ENCODE peak calls at places on chromosomes 13 and 19, in four cellular contexts. J, K, F and X are unnamed samples.

GRCh38 chr19:610801-611505 is 21.3 kb downstream of the HCN2 start:
- DNase-seq in J (peak; percentile 84), K (no peak), F (no peak), X (no peak)

GRCh38 chr19:42942187-42942789 is 5.3 kb upstream of the PSG7 start:
- DNase-seq in J (peak; percentile 7), K (peak; percentile 6), F (no peak), X (peak; percentile 55)

GRCh38 chr13:36323951-36324566 is 22.1 kb downstream of the SPART start:
- DNase-seq in J (no peak), K (peak; percentile 29), F (no peak), X (no peak)

GRCh38 chr19:46824887-46825730 is 25.5 kb downstream of the AP2S1 start:
- DNase-seq in J (no peak), K (no peak), F (no peak), X (no peak)

GRCh38 chr19:1445185-1445931 is 4.6 kb upstream of the APC2 start:
- DNase-seq in J (peak; percentile 83), K (peak; percentile 37), F (no peak), X (peak; percentile 82)

GRCh38 chr13:41196620-41197019 is 2.3 kb upstream of the KBTBD7 start:
- DNase-seq in J (no peak), K (peak; percentile 16), F (no peak), X (no peak)

GRCh38 chr13:32840840-32841713 is 175.1 kb upstream of the KL start:
- DNase-seq in J (no peak), K (no peak), F (peak; percentile 70), X (no peak)

GRCh38 chr19:47228937-47229673 is 1.9 kb downstream of the BBC3 start:
- DNase-seq in J (peak; percentile 24), K (peak; percentile 32), F (no peak), X (no peak)

GRCh38 chr13:72648513-72649065 is 78.8 kb downstream of the MZT1 start:
- DNase-seq in J (no peak), K (no peak), F (no peak), X (no peak)

GRCh38 chr13:38463047-38463446 is 113.4 kb downstream of the UFM1 start:
- DNase-seq in J (no peak), K (no peak), F (no peak), X (no peak)

GRCh38 chr13:101258071-101258470 is 158.2 kb downstream of the NALCN start:
- DNase-seq in J (no peak), K (peak; percentile 9), F (peak; percentile 66), X (peak; percentile 21)

GRCh38 chr13:26686285-26686684 is 74.3 kb downstream of the GPR12 start:
- DNase-seq in J (no peak), K (no peak), F (no peak), X (no peak)

GRCh38 chr13:78657699-78658629 is 991 bp downstream of the OBI1 start:
- DNase-seq in J (no peak), K (peak; percentile 74), F (no peak), X (no peak)

GRCh38 chr13:113724016-113724758 is 34.8 kb upstream of the TMEM255B start:
- DNase-seq in J (no peak), K (no peak), F (no peak), X (no peak)

GRCh38 chr13:44237276-44237767 is 136.3 kb upstream of the SERP2 start:
- DNase-seq in J (no peak), K (no peak), F (peak; percentile 19), X (no peak)

GRCh38 chr13:26920614-26921355 is 160.2 kb upstream of the GPR12 start:
- DNase-seq in J (no peak), K (no peak), F (no peak), X (no peak)

GRCh38 chr13:104678161-104678560 is 1611.9 kb upstream of the SLC10A2 start:
- DNase-seq in J (no peak), K (no peak), F (no peak), X (no peak)

GRCh38 chr13:77751513-77752456 is 54.3 kb downstream of the SLAIN1 start:
- DNase-seq in J (peak; percentile 22), K (peak; percentile 41), F (peak; percentile 34), X (peak; percentile 22)

GRCh38 chr13:31521466-31521865 is 217.9 kb upstream of the RXFP2 start:
- DNase-seq in J (no peak), K (no peak), F (no peak), X (no peak)

GRCh38 chr19:40762754-40763153 is 11.8 kb downstream of the SNRPA start:
- DNase-seq in J (no peak), K (no peak), F (no peak), X (no peak)

GRCh38 chr13:72379581-72379980 is 347.8 kb downstream of the MZT1 start:
- DNase-seq in J (no peak), K (no peak), F (no peak), X (no peak)

GRCh38 chr13:51839711-51840110 is 5.3 kb downstream of the TMEM272 start:
- DNase-seq in J (no peak), K (no peak), F (no peak), X (no peak)

GRCh38 chr13:114132419-114133121 is at the start of gene RASA3:
- DNase-seq in J (peak; percentile 89), K (no peak), F (no peak), X (peak; percentile 83)

GRCh38 chr19:3335431-3336350 is 30.7 kb upstream of the NFIC start:
- DNase-seq in J (no peak), K (no peak), F (no peak), X (no peak)

GRCh38 chr19:1875646-1876493 is 9.4 kb downstream of the ABHD17A start:
- DNase-seq in J (peak; percentile 81), K (peak; percentile 79), F (peak; percentile 51), X (peak; percentile 88)

GRCh38 chr13:110575322-110576069 is 14.0 kb upstream of the RAB20 start:
- DNase-seq in J (peak; percentile 29), K (peak; percentile 20), F (peak; percentile 43), X (no peak)

GRCh38 chr13:113905018-113905417 is 41.1 kb upstream of the GAS6 start:
- DNase-seq in J (no peak), K (no peak), F (no peak), X (no peak)

GRCh38 chr13:43354147-43354945 is 331.0 kb downstream of the DNAJC15 start:
- DNase-seq in J (no peak), K (no peak), F (no peak), X (no peak)

GRCh38 chr19:12137541-12137940 is 2.6 kb downstream of the ZNF20 start:
- DNase-seq in J (peak; percentile 18), K (peak; percentile 67), F (no peak), X (peak; percentile 15)
- TF ChIP-seq CREM in J (no peak), K (no peak), F (no peak), X (no peak)

GRCh38 chr13:75579529-75579928 is 29.9 kb downstream of the UCHL3 start:
- DNase-seq in J (no peak), K (no peak), F (no peak), X (no peak)
- TF ChIP-seq CREM in J (no peak), K (no peak), F (no peak), X (no peak)

GRCh38 chr19:35170359-35171061 is 16.0 kb downstream of the FXYD5 start:
- DNase-seq in J (no peak), K (no peak), F (no peak), X (no peak)

GRCh38 chr19:35169226-35169995 is 14.9 kb downstream of the FXYD5 start:
- DNase-seq in J (no peak), K (no peak), F (no peak), X (no peak)

GRCh38 chr19:35166100-35167063 is 11.8 kb downstream of the FXYD5 start:
- DNase-seq in J (peak; percentile 59), K (no peak), F (no peak), X (no peak)

GRCh38 chr19:35167251-35168119 is 12.9 kb downstream of the FXYD5 start:
- DNase-seq in J (peak; percentile 18), K (no peak), F (no peak), X (no peak)

GRCh38 chr19:35168261-35168660 is 13.7 kb downstream of the FXYD5 start:
- DNase-seq in J (peak; percentile 30), K (no peak), F (no peak), X (no peak)
- TF ChIP-seq CREM in J (no peak), K (no peak), F (no peak), X (no peak)

DNA sequence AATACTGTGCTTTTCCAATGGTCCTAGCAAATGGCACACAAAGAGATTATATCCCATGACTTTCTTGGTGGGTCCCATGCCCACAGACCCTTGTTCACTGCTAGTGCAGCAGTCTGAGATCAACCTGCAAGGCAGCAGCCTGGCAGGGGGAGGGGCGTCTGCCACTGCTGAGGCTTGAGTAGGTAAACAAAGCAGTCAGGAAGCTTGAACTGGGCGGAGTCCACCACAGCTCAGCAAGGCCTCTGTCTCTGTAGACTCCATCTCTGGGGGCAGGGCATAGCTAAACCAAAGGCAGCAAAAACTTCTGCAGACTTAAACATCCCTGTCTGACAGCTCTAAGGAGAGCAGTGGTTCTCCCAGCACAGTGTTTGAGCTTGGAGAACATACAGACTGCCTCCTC is 82.9 kb downstream of the ZNF737 start:
- DNase-seq in J (no peak), K (no peak), F (no peak), X (peak; percentile 39)
- TF ChIP-seq CREM in J (no peak), K (no peak), F (no peak), X (no peak)

GRCh38 chr19:13583753-13584152 is 77.5 kb upstream of the CACNA1A start:
- DNase-seq in J (no peak), K (no peak), F (no peak), X (no peak)

GRCh38 chr19:13574933-13575332 is 68.7 kb upstream of the CACNA1A start:
- DNase-seq in J (peak; percentile 48), K (peak; percentile 7), F (no peak), X (peak; percentile 47)

GRCh38 chr19:13576726-13577125 is 70.4 kb upstream of the CACNA1A start:
- DNase-seq in J (no peak), K (no peak), F (no peak), X (no peak)

GRCh38 chr19:13583114-13583513 is 76.8 kb upstream of the CACNA1A start:
- DNase-seq in J (no peak), K (no peak), F (no peak), X (no peak)

DNA sequence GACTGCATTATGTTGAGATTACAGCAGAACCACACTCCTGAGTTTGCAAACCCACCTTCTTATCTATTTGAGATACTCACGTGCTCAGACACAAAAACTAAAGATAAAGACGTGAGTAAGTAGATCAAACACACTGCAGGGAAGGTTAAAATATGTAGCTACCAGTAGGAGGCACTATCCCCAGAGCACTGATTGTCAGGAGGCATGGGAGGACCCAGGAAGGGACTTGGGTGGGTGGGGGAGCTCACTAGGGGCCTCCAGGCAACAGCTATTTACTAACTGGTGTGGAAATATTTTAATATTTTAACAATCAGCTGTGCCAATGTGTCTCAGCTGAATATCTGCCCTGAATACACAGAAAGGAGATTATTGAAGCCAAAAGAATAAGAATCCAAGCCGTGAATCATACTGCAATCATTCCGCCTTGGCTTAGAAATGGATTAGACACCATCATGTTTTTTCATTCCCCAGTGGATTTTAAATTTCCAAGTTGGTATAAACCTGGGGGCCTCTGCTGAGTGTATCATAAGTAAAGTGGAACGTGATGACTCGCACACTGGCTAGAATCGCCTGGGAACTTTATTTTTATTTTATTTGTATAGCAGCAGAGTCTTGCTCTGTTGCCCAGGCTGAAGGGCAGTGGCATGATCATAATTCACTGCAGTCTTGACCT is 73.2 kb upstream of the CACNA1A start:
- DNase-seq in J (peak; percentile 36), K (no peak), F (no peak), X (no peak)
- TF ChIP-seq CREM in J (no peak), K (no peak), F (no peak), X (no peak)

GRCh38 chr13:102978168-102978567 is 88.0 kb downstream of the SLC10A2 start:
- DNase-seq in J (no peak), K (no peak), F (no peak), X (no peak)

GRCh38 chr13:102972191-102972590 is 94.0 kb downstream of the SLC10A2 start:
- DNase-seq in J (no peak), K (no peak), F (no peak), X (no peak)

GRCh38 chr13:102974574-102975195 is 91.5 kb downstream of the SLC10A2 start:
- DNase-seq in J (no peak), K (no peak), F (no peak), X (no peak)

GRCh38 chr13:102977471-102977870 is 88.7 kb downstream of the SLC10A2 start:
- DNase-seq in J (no peak), K (no peak), F (no peak), X (no peak)
- TF ChIP-seq CREM in J (no peak), K (no peak), F (no peak), X (no peak)